ENCODE peak calls at places on chromosomes 7 and 10, in seven cellular contexts. K, H, I, E, U, O and T are unnamed samples.

GRCh38 chr7:111107989-111108388 is 17.1 kb downstream of the LRRN3 start:
- DNase-seq in K (no peak), H (no peak), I (no peak), E (no peak), U (no peak), O (no peak), T (no peak)

GRCh38 chr10:132434405-132435005 is 37.5 kb downstream of the PWWP2B start:
- DNase-seq in K (peak; percentile 66), H (peak; percentile 58), I (peak; percentile 83), E (peak; percentile 64), U (no peak), O (peak; percentile 65), T (no peak)

GRCh38 chr10:70437721-70438120 is 3.8 kb downstream of the NODAL start:
- DNase-seq in K (no peak), H (no peak), I (no peak), E (no peak), U (no peak), O (no peak), T (no peak)

GRCh38 chr10:22230331-22230833 is 12.6 kb upstream of the EBLN1 start:
- DNase-seq in K (no peak), H (no peak), I (peak; percentile 56), E (peak; percentile 31), U (no peak), O (no peak), T (no peak)

GRCh38 chr10:114395361-114396022 is 8.8 kb downstream of the AFAP1L2 start:
- DNase-seq in K (no peak), H (no peak), I (no peak), E (no peak), U (no peak), O (no peak), T (no peak)

GRCh38 chr7:94907420-94908203 is at the start of gene PPP1R9A:
- DNase-seq in K (peak; percentile 40), H (no peak), I (peak; percentile 53), E (no peak), U (no peak), O (peak; percentile 45), T (no peak)

GRCh38 chr10:114343623-114344306 is 60.5 kb downstream of the AFAP1L2 start:
- DNase-seq in K (no peak), H (no peak), I (no peak), E (no peak), U (no peak), O (no peak), T (no peak)

GRCh38 chr10:32121648-32122047 is 65.4 kb upstream of the KIF5B start:
- DNase-seq in K (no peak), H (no peak), I (no peak), E (no peak), U (no peak), O (no peak), T (no peak)

GRCh38 chr10:88978463-88978862 is 12.1 kb upstream of the FAS start:
- DNase-seq in K (no peak), H (no peak), I (no peak), E (no peak), U (no peak), O (no peak), T (no peak)

GRCh38 chr7:2833087-2833910 is 10.8 kb downstream of the GNA12 start:
- DNase-seq in K (no peak), H (no peak), I (no peak), E (no peak), U (no peak), O (no peak), T (no peak)

GRCh38 chr7:140485463-140486265 is 6.4 kb upstream of the MKRN1 start:
- DNase-seq in K (no peak), H (no peak), I (no peak), E (no peak), U (no peak), O (no peak), T (no peak)

GRCh38 chr10:29862926-29863614 is 196.3 kb downstream of the JCAD start:
- DNase-seq in K (no peak), H (no peak), I (no peak), E (no peak), U (no peak), O (no peak), T (no peak)

GRCh38 chr10:560314-560992 is 129.0 kb downstream of the DIP2C start:
- DNase-seq in K (no peak), H (no peak), I (no peak), E (no peak), U (no peak), O (no peak), T (no peak)

GRCh38 chr10:79038104-79038840 is 30.5 kb upstream of the ZMIZ1 start:
- DNase-seq in K (no peak), H (no peak), I (no peak), E (no peak), U (no peak), O (no peak), T (no peak)

GRCh38 chr7:77885155-77885554 is 86.6 kb downstream of the PHTF2 start:
- DNase-seq in K (no peak), H (no peak), I (no peak), E (no peak), U (no peak), O (no peak), T (no peak)

GRCh38 chr7:102068846-102069245 is 217.8 kb upstream of the SH2B2 start:
- DNase-seq in K (no peak), H (no peak), I (no peak), E (no peak), U (no peak), O (no peak), T (no peak)

GRCh38 chr7:73504017-73504416 is 18.1 kb downstream of the BAZ1B start:
- DNase-seq in K (no peak), H (no peak), I (no peak), E (no peak), U (no peak), O (no peak), T (no peak)

GRCh38 chr7:29987821-29988317 is 1.7 kb downstream of the SCRN1 start:
- DNase-seq in K (no peak), H (no peak), I (no peak), E (no peak), U (no peak), O (no peak), T (peak; percentile 9)

GRCh38 chr10:30233186-30233958 is 115.7 kb downstream of the MTPAP start:
- DNase-seq in K (no peak), H (no peak), I (no peak), E (no peak), U (no peak), O (no peak), T (no peak)

GRCh38 chr10:17882557-17882956 is 69.2 kb upstream of the SLC39A12 start:
- DNase-seq in K (no peak), H (no peak), I (no peak), E (no peak), U (no peak), O (no peak), T (peak; percentile 28)

DNA sequence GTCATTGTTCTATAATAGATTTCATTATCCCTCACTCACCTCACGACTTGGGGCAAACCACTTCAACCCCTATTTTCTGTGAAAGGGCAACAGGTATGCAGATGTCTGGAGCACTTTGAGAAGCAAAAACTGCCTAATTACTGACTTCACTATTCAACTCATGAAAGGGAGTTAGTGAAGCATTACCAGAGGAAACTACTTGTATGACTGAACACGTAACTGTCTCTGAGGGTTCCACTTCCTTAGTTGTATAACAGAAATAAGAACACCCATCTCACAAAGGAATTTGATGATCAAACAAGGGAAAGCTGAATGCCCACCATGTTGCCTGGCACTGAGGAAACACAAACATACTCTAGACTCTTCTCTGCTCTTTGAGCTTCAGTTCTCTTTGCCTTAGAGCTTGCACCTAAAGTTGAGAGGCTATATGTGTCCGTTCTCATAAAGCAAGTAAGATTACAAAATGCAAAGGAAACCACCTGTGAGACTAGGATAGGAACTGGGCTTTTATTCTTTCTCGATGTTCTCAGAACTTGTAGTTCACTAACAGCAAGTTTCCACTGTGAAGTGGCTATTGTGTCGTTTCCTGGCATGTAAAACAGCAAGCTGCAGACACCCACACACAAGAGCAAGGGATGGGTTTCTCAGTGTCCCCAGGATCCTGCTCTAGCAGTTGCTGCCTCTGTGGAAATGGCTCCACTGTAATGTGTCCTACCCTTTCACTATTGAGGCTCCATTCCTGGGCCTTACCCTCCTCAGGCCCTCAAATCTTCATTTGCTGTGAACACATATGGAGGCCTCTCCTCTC is 2.6 kb downstream of the TMEM243 start:
- DNase-seq in K (no peak), H (no peak), I (peak; percentile 76), E (peak; percentile 29), U (no peak), O (no peak), T (no peak)
- H3K4me1 ChIP-seq in K (peaks cover 9% of the 10 kb centered on the region), H (peaks cover 7% of the 10 kb centered on the region), I (no peaks in the 10 kb centered on the region), E (peaks cover 62% of the 10 kb centered on the region), U (peaks cover 14% of the 10 kb centered on the region), O (peaks cover 16% of the 10 kb centered on the region), T (no peaks in the 10 kb centered on the region)

DNA sequence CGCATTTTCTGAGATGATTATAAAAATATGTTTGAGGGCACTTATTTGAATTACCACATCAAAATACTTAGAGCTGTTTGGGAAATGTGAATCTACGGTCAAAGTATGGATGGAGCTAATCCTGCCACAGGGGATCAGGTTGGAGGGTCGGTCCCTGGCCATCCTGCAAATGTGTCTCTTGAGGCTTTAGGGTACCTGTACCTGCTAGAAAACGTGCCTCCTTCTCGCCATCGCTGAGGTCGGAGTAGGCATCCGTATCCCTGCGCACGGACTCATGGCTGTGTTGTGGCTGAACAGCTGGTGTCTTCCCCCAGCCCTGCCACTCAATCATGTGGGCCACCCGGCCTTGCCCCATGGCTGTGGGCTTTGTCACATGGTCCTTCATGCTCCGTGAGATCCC is 3.9 kb downstream of the FAM131B start:
- DNase-seq in K (no peak), H (no peak), I (peak; percentile 43), E (no peak), U (no peak), O (no peak), T (no peak)
- H3K27me3 ChIP-seq in K (peaks cover 12% of the 10 kb centered on the region), H (no peaks in the 10 kb centered on the region), I (no peaks in the 10 kb centered on the region), E (no peaks in the 10 kb centered on the region), U (peaks cover 4% of the 10 kb centered on the region), O (peaks cover 47% of the 10 kb centered on the region), T (no peaks in the 10 kb centered on the region)

DNA sequence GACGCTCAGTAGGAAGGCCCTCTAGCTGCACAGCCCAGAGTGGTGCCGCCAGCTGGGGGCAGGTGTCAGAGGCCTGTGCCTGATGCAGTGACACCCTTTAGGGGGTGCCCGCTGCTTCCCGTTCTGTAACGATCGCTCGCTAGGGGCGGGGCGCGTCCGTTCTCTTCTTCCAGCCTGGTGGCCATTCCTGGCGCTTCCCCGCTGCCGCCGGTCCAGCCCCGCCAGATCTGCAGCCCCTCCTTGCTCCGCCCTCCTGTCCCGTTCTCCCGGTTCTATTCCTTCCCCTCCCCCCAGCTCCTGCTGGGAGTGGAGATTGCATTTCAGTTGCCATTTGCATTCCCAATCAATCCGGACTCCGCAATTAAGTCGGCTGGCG is 39.2 kb downstream of the AGAP3 start:
- DNase-seq in K (no peak), H (no peak), I (no peak), E (no peak), U (no peak), O (peak; percentile 66), T (no peak)
- TF ChIP-seq CTCF in K (peak; percentile 12), H (no peak), I (no peak), E (no peak), U (peak; percentile 21), O (peak; percentile 52), T (no peak)

GRCh38 chr7:57424515-57425238 is 25.3 kb upstream of the ZNF716 start:
- DNase-seq in K (no peak), H (no peak), I (no peak), E (no peak), U (no peak), O (no peak), T (no peak)
- H3K4me1 ChIP-seq in K (no peaks in the 10 kb centered on the region), H (no peaks in the 10 kb centered on the region), I (no peaks in the 10 kb centered on the region), E (no peaks in the 10 kb centered on the region), U (no peaks in the 10 kb centered on the region), O (no peaks in the 10 kb centered on the region), T (no peaks in the 10 kb centered on the region)